ENCODE peak calls at places on chromosome 19, in six cellular contexts. V, L, U, H, E and Y are unnamed samples.

GRCh38 chr19:51354103-51354741 is 12.0 kb downstream of the ETFB start:
- DNase-seq in V (no peak), L (no peak), U (no peak), H (no peak), E (no peak), Y (no peak)

GRCh38 chr19:38059897-38060296 is 152.9 kb downstream of the SIPA1L3 start:
- DNase-seq in V (no peak), L (no peak), U (no peak), H (peak; percentile 71), E (no peak), Y (no peak)

GRCh38 chr19:55436847-55437246 is 6.3 kb downstream of the SHISA7 start:
- DNase-seq in V (no peak), H (no peak), L (no peak), U (no peak), E (no peak), Y (no peak)

GRCh38 chr19:51093510-51094345 is 11.0 kb upstream of the KLK14 start:
- DNase-seq in V (no peak), E (no peak), L (no peak), H (peak; percentile 19), U (no peak), Y (no peak)

GRCh38 chr19:15337202-15337601 is 4.9 kb upstream of the BRD4 start:
- DNase-seq in H (no peak), E (no peak), V (peak; percentile 70), L (no peak), U (no peak), Y (no peak)

GRCh38 chr19:35843676-35844481 is 8.4 kb downstream of the NPHS1 start:
- DNase-seq in H (no peak), V (no peak), E (peak; percentile 33), L (peak; percentile 64), U (no peak), Y (no peak)

GRCh38 chr19:2922987-2923386 is 21.8 kb downstream of the ZNF77 start:
- DNase-seq in V (no peak), H (no peak), U (no peak), L (no peak), E (no peak), Y (no peak)

GRCh38 chr19:778910-779653 is 18.2 kb upstream of the PTBP1 start:
- DNase-seq in L (peak; percentile 28), U (peak; percentile 82), H (no peak), V (peak; percentile 96), E (no peak), Y (no peak)

GRCh38 chr19:1130801-1131717 is 27.3 kb downstream of the GPX4 start:
- DNase-seq in U (no peak), L (peak; percentile 63), H (peak; percentile 63), E (no peak), V (no peak), Y (peak; percentile 50)

GRCh38 chr19:19120308-19121156 is 17.7 kb downstream of the TMEM161A start:
- DNase-seq in L (peak; percentile 84), V (peak; percentile 49), U (no peak), E (peak; percentile 55), H (no peak), Y (peak; percentile 24)

GRCh38 chr19:5571777-5572176 is 4.0 kb upstream of the TINCR start:
- DNase-seq in E (no peak), V (no peak), H (no peak), L (no peak), U (no peak), Y (no peak)

GRCh38 chr19:5563941-5564612 is 3.7 kb downstream of the TINCR start:
- DNase-seq in H (no peak), V (no peak), L (no peak), E (no peak), U (no peak), Y (no peak)

GRCh38 chr19:5567971-5568407 is 236 bp upstream of the TINCR start:
- DNase-seq in L (peak; percentile 69), E (no peak), H (no peak), V (no peak), U (no peak), Y (no peak)

GRCh38 chr19:5564930-5565329 is 2.8 kb downstream of the TINCR start:
- DNase-seq in L (no peak), H (no peak), V (no peak), U (no peak), E (no peak), Y (no peak)

DNA sequence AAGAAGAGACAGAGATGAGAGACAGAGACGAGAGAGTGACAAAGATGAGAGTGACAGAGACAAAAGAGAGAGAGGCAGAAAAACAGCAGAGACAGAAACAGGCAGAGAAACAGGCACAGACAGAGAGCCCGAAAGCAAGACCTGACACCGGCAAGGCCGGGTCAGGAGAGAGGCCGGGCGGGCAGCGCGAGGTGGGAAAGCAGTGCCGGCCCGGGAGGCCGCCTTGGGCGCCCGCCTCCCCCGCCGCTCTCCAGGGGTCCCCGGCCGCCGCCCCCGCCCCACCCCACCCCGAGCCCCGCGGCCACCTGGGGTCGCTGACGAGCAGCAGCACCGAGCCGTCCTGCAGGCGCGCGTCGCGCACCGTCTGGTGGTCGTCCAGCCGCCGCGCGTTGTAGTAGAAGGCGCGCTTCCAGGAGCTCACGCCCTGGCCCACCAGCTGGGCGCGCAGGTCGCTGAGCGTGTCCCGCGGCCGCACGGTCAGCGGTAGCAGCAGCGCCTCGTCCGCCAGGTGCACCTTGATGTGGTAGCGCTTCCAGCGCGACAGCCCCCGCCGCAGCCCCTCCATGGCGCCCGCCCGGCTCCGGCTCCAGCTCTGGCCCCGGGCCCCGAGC is at the start of gene TINCR:
- DNase-seq in E (no peak), V (no peak), L (no peak), U (no peak), H (peak; percentile 19), Y (no peak)
- TF ChIP-seq CTCF in E (no peak), V (no peak), L (no peak), U (no peak), H (no peak), Y (no peak)

GRCh38 chr19:27775395-27775794 is 1437.6 kb downstream of the UQCRFS1 start:
- DNase-seq in L (no peak), U (no peak), E (no peak), H (no peak), V (no peak), Y (no peak)

GRCh38 chr19:27774337-27774736 is 1438.6 kb downstream of the UQCRFS1 start:
- DNase-seq in U (no peak), V (no peak), H (no peak), E (no peak), L (no peak), Y (no peak)

GRCh38 chr19:27773318-27774094 is 1439.4 kb downstream of the UQCRFS1 start:
- DNase-seq in H (no peak), V (no peak), L (no peak), E (no peak), U (no peak), Y (no peak)

GRCh38 chr19:27776020-27776419 is 1436.9 kb downstream of the UQCRFS1 start:
- DNase-seq in V (peak; percentile 40), E (no peak), L (no peak), H (no peak), U (no peak), Y (no peak)

GRCh38 chr19:27774827-27775226 is 1438.1 kb downstream of the UQCRFS1 start:
- DNase-seq in V (no peak), U (no peak), L (no peak), E (no peak), H (no peak), Y (no peak)
- TF ChIP-seq CTCF in V (peak; percentile 11), U (no peak), L (no peak), E (no peak), H (peak; percentile 33), Y (no peak)

DNA sequence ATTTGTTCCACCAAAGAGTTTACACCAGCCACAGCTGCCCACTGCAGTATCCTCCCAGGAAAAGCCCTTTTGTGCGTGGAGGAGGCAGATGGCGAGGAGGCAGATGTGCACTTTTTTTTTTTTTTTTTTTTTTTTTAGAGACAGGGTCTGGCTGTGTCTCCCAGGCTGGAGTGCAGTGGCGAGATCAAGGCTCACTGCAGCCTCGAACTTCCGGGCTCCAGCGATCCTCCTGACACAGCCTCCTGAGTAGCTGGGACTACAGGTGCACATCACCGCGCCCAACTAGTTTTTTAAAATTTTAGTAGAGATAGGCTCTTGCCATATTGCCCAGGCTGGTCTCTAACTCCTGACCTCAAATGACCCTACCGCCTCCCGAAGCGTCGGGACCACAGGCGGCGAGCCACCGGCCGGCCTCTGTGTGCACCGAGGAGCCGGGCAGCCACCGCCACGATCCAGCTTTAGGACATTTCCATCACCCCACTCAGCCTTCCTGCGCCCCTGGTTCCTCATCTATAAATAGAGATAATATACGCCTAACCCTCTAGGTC is 563 bp upstream of the PDCD5 start:
- DNase-seq in U (no peak), L (no peak), V (no peak), H (no peak), E (no peak), Y (no peak)
- TF ChIP-seq CTCF in U (no peak), L (no peak), V (no peak), H (no peak), E (no peak), Y (no peak)

GRCh38 chr19:54352041-54352440 is 12.7 kb downstream of the LAIR1 start:
- DNase-seq in U (no peak), E (no peak), L (no peak), V (no peak), H (no peak), Y (no peak)
- TF ChIP-seq CTCF in U (no peak), E (no peak), L (no peak), V (no peak), H (no peak), Y (no peak)

DNA sequence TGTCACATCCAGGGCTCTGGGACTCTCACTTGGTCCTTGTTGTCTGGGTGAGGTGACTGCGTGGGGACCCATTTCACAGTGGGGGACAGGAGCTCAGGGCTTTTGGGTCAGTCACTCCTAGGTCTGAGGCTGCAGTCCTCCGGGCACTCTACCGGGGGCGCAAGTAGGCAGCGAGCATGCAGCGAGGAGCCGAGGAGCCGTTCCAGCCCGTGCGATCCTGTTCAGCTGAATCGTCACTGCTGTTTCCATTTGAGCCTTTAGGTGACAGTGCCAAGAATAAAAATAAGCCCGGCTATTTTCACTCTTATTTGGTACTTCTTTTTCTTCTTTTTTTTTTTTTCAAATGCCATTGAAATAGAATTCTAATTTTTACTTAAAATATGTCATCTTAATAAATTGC is 126.5 kb downstream of the ZNF536 start:
- DNase-seq in E (no peak), L (no peak), H (no peak), V (no peak), U (no peak), Y (no peak)
- TF ChIP-seq CTCF in E (peak; percentile 20), L (no peak), H (no peak), V (peak; percentile 7), U (no peak), Y (no peak)

DNA sequence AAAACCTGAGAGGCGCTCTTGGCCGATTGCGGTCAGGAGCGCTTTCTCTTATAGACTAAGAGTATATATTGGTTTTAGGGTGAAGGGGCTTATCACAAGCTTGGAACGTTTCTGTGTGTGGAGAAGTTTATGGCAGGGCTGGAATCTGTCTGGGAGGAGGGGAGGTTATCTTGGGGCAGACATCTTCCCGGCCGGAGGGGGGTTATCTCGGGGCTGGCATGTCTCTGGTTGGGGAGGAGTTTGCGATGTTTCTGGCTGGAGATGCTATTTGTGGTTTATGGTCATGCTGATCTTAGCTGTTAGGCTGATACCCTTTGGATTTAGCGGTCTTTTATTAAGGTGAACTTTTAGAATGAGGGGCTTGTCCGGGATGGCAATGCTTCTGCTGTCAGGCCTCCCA is 18.4 kb downstream of the KDM4B start:
- DNase-seq in V (peak; percentile 17), U (no peak), H (no peak), E (no peak), L (no peak), Y (no peak)
- TF ChIP-seq CTCF in V (no peak), U (no peak), H (no peak), E (no peak), L (no peak), Y (no peak)

GRCh38 chr19:42594617-42595489 is at the start of gene CEACAM8:
- DNase-seq in L (no peak), H (no peak), E (no peak), U (no peak), V (no peak), Y (no peak)
- TF ChIP-seq CTCF in L (no peak), H (no peak), E (no peak), U (no peak), V (no peak), Y (no peak)